ENCODE peak calls at places on chromosomes 2 and 18, in ten cellular contexts. W, Z, T, A, U, L, K, B, C and O are unnamed samples.

GRCh38 chr2:71880846-71881610 is 266.6 kb downstream of the CYP26B1 start:
- DNase-seq in W (no peak), Z (no peak), T (no peak), A (no peak), U (no peak), L (no peak), K (no peak), B (no peak), C (no peak), O (no peak)

GRCh38 chr2:127052068-127052770 is 54.7 kb downstream of the BIN1 start:
- DNase-seq in W (no peak), Z (no peak), T (no peak), A (no peak), U (peak; percentile 13), L (no peak), K (peak; percentile 6), B (no peak), C (no peak), O (no peak)

GRCh38 chr2:109201465-109202420 is 72.7 kb downstream of the SH3RF3 start:
- DNase-seq in W (no peak), Z (no peak), T (no peak), A (no peak), U (no peak), L (no peak), K (peak; percentile 20), B (no peak), C (no peak), O (no peak)

GRCh38 chr2:120262761-120263428 is 10.2 kb downstream of the RALB start:
- DNase-seq in W (no peak), Z (no peak), T (no peak), A (no peak), U (no peak), L (no peak), K (no peak), B (no peak), C (no peak), O (no peak)

GRCh38 chr2:112482309-112483046 is 522 bp downstream of the TTL start:
- DNase-seq in W (peak; percentile 53), Z (peak; percentile 51), T (peak; percentile 13), A (no peak), U (peak; percentile 50), L (peak; percentile 36), K (peak; percentile 48), B (no peak), C (peak; percentile 22), O (peak; percentile 61)

GRCh38 chr2:11370377-11371098 is 26.1 kb upstream of the ROCK2 start:
- DNase-seq in W (no peak), Z (no peak), T (no peak), A (no peak), U (no peak), L (peak; percentile 12), K (no peak), B (no peak), C (no peak), O (peak; percentile 31)

GRCh38 chr2:188050716-188051115 is 241.0 kb upstream of the GULP1 start:
- DNase-seq in W (no peak), Z (no peak), T (no peak), A (no peak), U (no peak), L (no peak), K (no peak), B (no peak), C (no peak), O (no peak)

GRCh38 chr18:79717555-79718074 is 38.0 kb downstream of the CTDP1 start:
- DNase-seq in W (no peak), Z (no peak), T (no peak), A (no peak), U (no peak), L (no peak), K (no peak), B (no peak), C (no peak), O (no peak)

GRCh38 chr2:38074047-38074774 is 1.7 kb downstream of the CYP1B1 start:
- DNase-seq in W (no peak), Z (no peak), T (no peak), A (no peak), U (no peak), L (no peak), K (no peak), B (no peak), C (no peak), O (no peak)

GRCh38 chr2:85913854-85914524 is 25.2 kb upstream of the ST3GAL5 start:
- DNase-seq in W (no peak), Z (no peak), T (no peak), A (no peak), U (no peak), L (no peak), K (no peak), B (no peak), C (no peak), O (no peak)

GRCh38 chr18:12278765-12279682 is 24.9 kb downstream of the CIDEA start:
- DNase-seq in W (peak; percentile 96), Z (peak; percentile 58), T (no peak), A (no peak), U (no peak), L (no peak), K (no peak), B (no peak), C (no peak), O (no peak)

GRCh38 chr2:33340265-33340664 is 136.2 kb upstream of the RASGRP3 start:
- DNase-seq in W (no peak), Z (no peak), T (no peak), A (no peak), U (no peak), L (no peak), K (no peak), B (no peak), C (no peak), O (no peak)

GRCh38 chr18:74950479-74950878 is 258.5 kb downstream of the PTGR3 start:
- DNase-seq in W (no peak), Z (no peak), T (no peak), A (no peak), U (no peak), L (peak; percentile 71), K (no peak), B (no peak), C (peak; percentile 11), O (no peak)

GRCh38 chr2:16671760-16672159 is 6.1 kb upstream of the CYRIA start:
- DNase-seq in W (no peak), Z (no peak), T (no peak), A (no peak), U (no peak), L (no peak), K (no peak), B (no peak), C (no peak), O (no peak)

GRCh38 chr2:215693269-215693998 is 257.6 kb upstream of the FN1 start:
- DNase-seq in W (peak; percentile 55), Z (no peak), T (no peak), A (no peak), U (no peak), L (no peak), K (no peak), B (no peak), C (no peak), O (no peak)

GRCh38 chr18:58044370-58045264 is 591 bp downstream of the NEDD4L start:
- DNase-seq in W (peak; percentile 52), Z (peak; percentile 29), T (peak; percentile 33), A (peak; percentile 53), U (peak; percentile 41), L (peak; percentile 88), K (peak; percentile 43), B (no peak), C (peak; percentile 28), O (peak; percentile 43)

GRCh38 chr2:47299555-47299954 is 103.4 kb upstream of the MSH2 start:
- DNase-seq in W (no peak), Z (no peak), T (no peak), A (no peak), U (no peak), L (no peak), K (no peak), B (no peak), C (no peak), O (no peak)

GRCh38 chr2:185291035-185291647 is 447.5 kb upstream of the FSIP2 start:
- DNase-seq in W (peak; percentile 50), Z (peak; percentile 64), T (no peak), A (peak; percentile 4), U (no peak), L (peak; percentile 28), K (peak; percentile 82), B (no peak), C (no peak), O (no peak)

GRCh38 chr18:44988821-44989587 is 308.3 kb downstream of the SETBP1 start:
- DNase-seq in W (no peak), Z (no peak), T (no peak), A (no peak), U (no peak), L (no peak), K (no peak), B (no peak), C (no peak), O (no peak)

GRCh38 chr2:46615555-46616487 is 136.5 kb downstream of the TMEM247 start:
- DNase-seq in W (no peak), Z (peak; percentile 59), T (no peak), A (no peak), U (no peak), L (peak; percentile 67), K (no peak), B (no peak), C (peak; percentile 14), O (peak; percentile 51)

GRCh38 chr2:216596986-216597509 is 36.2 kb upstream of the IGFBP2 start:
- DNase-seq in W (no peak), Z (no peak), T (no peak), A (no peak), U (no peak), L (no peak), K (peak; percentile 71), B (no peak), C (no peak), O (no peak)

GRCh38 chr2:148813603-148814065 is 61.4 kb upstream of the KIF5C start:
- DNase-seq in W (no peak), Z (no peak), T (peak; percentile 59), A (no peak), U (peak; percentile 63), L (no peak), K (no peak), B (no peak), C (peak; percentile 54), O (no peak)

GRCh38 chr2:174492963-174493431 is 6.2 kb upstream of the GPR155 start:
- DNase-seq in W (no peak), Z (no peak), T (peak; percentile 20), A (no peak), U (peak; percentile 29), L (no peak), K (no peak), B (no peak), C (peak; percentile 81), O (no peak)